ENCODE peak calls at places on chromosomes 1 and 21, in four cellular contexts. T is A549, B is tibial nerve, Z is breast epithelium. R is an unnamed sample. For H3K4me1, the result is how much of the 10 kb centered on the place peaks cover.

GRCh38 chr1:234734412-234734835 is 124.4 kb upstream of the IRF2BP2 start:
- DNase-seq in T (no peak), B (no peak), Z (no peak), R (no peak)

GRCh38 chr1:145701306-145701862 is 5.8 kb downstream of the PDZK1 start:
- DNase-seq in B (no peak), T (no peak), Z (no peak), R (no peak)

GRCh38 chr1:32539584-32540571 is 651 bp downstream of the ZBTB8A start:
- DNase-seq in Z (no peak), B (no peak), T (peak), R (no peak)

GRCh38 chr1:219179293-219179692 is 5.6 kb downstream of the LYPLAL1 start:
- DNase-seq in T (no peak), Z (no peak), B (no peak), R (no peak)

GRCh38 chr21:35780983-35781382 is 279.3 kb downstream of the SETD4 start:
- DNase-seq in T (no peak), B (no peak), Z (no peak), R (no peak)

GRCh38 chr21:44866780-44867179 is 6.7 kb downstream of the PTTG1IP start:
- DNase-seq in Z (no peak), B (no peak), T (no peak), R (no peak)

GRCh38 chr1:113190078-113190477 is 117.1 kb downstream of the LRIG2 start:
- DNase-seq in B (no peak), Z (no peak), T (no peak), R (no peak)

GRCh38 chr1:243525085-243525487 is 269.2 kb downstream of the SDCCAG8 start:
- DNase-seq in Z (no peak), T (peak), B (no peak), R (no peak)

GRCh38 chr1:12549106-12549459 is 68.9 kb downstream of the DHRS3 start:
- DNase-seq in B (peak), T (no peak), Z (no peak), R (no peak)

GRCh38 chr1:29171089-29171488 is 10.6 kb downstream of the SRSF4 start:
- DNase-seq in Z (no peak), B (no peak), T (no peak), R (no peak)

GRCh38 chr1:90721210-90722194 is 4.4 kb upstream of the BARHL2 start:
- DNase-seq in Z (no peak), B (no peak), T (peak), R (no peak)

GRCh38 chr21:42461881-42462877 is 33.8 kb downstream of the RSPH1 start:
- DNase-seq in B (no peak), Z (no peak), T (no peak), R (no peak)

GRCh38 chr1:155082301-155082940 is 3.8 kb downstream of the EFNA3 start:
- DNase-seq in T (no peak), B (no peak), Z (no peak), R (no peak)

GRCh38 chr1:164660415-164661174 is 101.6 kb downstream of the PBX1 start:
- DNase-seq in B (no peak), Z (no peak), T (no peak), R (no peak)

GRCh38 chr21:34569381-34569979 is 45.4 kb downstream of the RCAN1 start:
- DNase-seq in B (no peak), T (no peak), Z (no peak), R (no peak)

GRCh38 chr1:29415156-29415830 is 179.0 kb downstream of the PTPRU start:
- DNase-seq in Z (no peak), T (peak), B (no peak), R (no peak)

GRCh38 chr1:227903614-227904501 is 43.9 kb downstream of the WNT9A start:
- DNase-seq in Z (no peak), T (no peak), B (no peak), R (no peak)

GRCh38 chr21:41752231-41752681 is 14.6 kb downstream of the RIPK4 start:
- DNase-seq in Z (no peak), T (no peak), B (no peak), R (no peak)

GRCh38 chr1:61082336-61083013 is at the start of gene NFIA:
- DNase-seq in Z (no peak), T (peak), B (peak), R (peak)

GRCh38 chr1:100671604-100672003 is 47.9 kb upstream of the VCAM1 start:
- DNase-seq in B (no peak), T (no peak), Z (no peak), R (no peak)

GRCh38 chr1:91993256-91993655 is 36.5 kb upstream of the EPHX4 start:
- DNase-seq in Z (no peak), B (no peak), T (no peak), R (no peak)

GRCh38 chr1:147699686-147700041 is 29.3 kb upstream of the ACP6 start:
- DNase-seq in T (no peak), B (no peak), Z (no peak), R (no peak)

GRCh38 chr1:224380003-224380402 is 23.3 kb downstream of the CNIH4 start:
- DNase-seq in Z (no peak), B (no peak), T (no peak), R (no peak)

GRCh38 chr1:115505157-115505571 is 136.6 kb upstream of the VANGL1 start:
- DNase-seq in B (no peak), T (no peak), Z (no peak), R (no peak)

GRCh38 chr1:72636636-72637035 is 354.3 kb upstream of the NEGR1 start:
- DNase-seq in Z (no peak), T (no peak), B (no peak), R (no peak)

GRCh38 chr1:48693674-48694347 is 82.9 kb downstream of the BEND5 start:
- DNase-seq in T (no peak), Z (peak), B (no peak), R (no peak)

GRCh38 chr1:7455796-7456568 is 315.1 kb upstream of the VAMP3 start:
- DNase-seq in Z (no peak), T (no peak), B (no peak), R (no peak)

GRCh38 chr1:156481527-156481926 is 19.0 kb downstream of the MEF2D start:
- DNase-seq in Z (no peak), T (no peak), B (no peak), R (no peak)

GRCh38 chr1:78447096-78447495 is 43.7 kb upstream of the PTGFR start:
- DNase-seq in Z (no peak), B (no peak), T (no peak), R (no peak)

GRCh38 chr1:210757677-210758076 is 376.3 kb downstream of the KCNH1 start:
- DNase-seq in Z (no peak), B (no peak), T (no peak), R (no peak)

GRCh38 chr1:75503221-75503974 is 107.5 kb downstream of the SLC44A5 start:
- DNase-seq in T (no peak), B (no peak), Z (no peak), R (no peak)

GRCh38 chr1:185720633-185721272 is 13.4 kb upstream of the HMCN1 start:
- DNase-seq in T (no peak), Z (no peak), B (peak), R (no peak)

GRCh38 chr1:19657511-19657910 is 7.2 kb upstream of the HTR6 start:
- DNase-seq in B (no peak), T (no peak), Z (no peak), R (no peak)

GRCh38 chr1:183093821-183094287 is 70.6 kb downstream of the LAMC1 start:
- DNase-seq in T (peak), B (no peak), Z (peak), R (no peak)

GRCh38 chr1:183092350-183092749 is 69.1 kb downstream of the LAMC1 start:
- DNase-seq in T (no peak), Z (no peak), B (no peak), R (no peak)

GRCh38 chr1:183090386-183091006 is 67.3 kb downstream of the LAMC1 start:
- DNase-seq in T (no peak), Z (no peak), B (peak), R (peak)

GRCh38 chr1:183094376-183094775 is 71.2 kb downstream of the LAMC1 start:
- DNase-seq in Z (no peak), B (no peak), T (no peak), R (no peak)

DNA sequence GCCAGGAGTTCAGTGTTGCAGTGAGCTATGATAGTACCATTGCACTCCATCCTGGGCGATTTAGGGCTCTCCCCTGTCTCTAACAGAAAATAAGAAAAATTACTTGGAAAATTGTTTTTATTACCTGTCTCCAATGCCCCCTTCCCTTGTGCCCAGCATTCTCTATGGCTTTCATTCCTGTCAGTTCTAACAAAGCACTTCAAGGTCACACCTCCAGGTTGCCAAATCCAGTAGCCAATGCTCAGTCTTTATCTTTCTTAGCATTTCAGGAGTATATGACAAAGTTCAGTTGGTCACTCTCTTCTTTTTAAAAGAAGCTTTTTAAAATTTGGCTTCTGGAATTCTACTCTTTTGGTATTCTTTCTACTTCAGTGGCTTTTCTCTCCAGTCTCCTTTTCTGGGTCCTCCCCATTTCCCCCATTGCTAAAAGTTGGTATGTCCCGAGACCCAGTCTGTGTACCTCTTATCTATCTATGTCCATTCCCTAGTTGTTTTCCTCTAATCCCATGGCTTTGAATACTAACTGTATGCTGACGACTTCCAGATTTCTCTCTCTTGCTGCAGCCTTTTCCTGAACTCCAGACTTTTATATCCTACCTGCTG is 69.9 kb downstream of the LAMC1 start:
- DNase-seq in B (no peak), T (no peak), Z (no peak), R (no peak)
- H3K4me1 ChIP-seq in B (half or more), T (half or more), Z (under half), R (under half)

GRCh38 chr1:85609976-85610375 is 29.4 kb downstream of the CCN1 start:
- DNase-seq in Z (no peak), B (no peak), T (no peak), R (no peak)
- H3K4me1 ChIP-seq in Z (under half), B (under half), T (half or more), R (under half)

DNA sequence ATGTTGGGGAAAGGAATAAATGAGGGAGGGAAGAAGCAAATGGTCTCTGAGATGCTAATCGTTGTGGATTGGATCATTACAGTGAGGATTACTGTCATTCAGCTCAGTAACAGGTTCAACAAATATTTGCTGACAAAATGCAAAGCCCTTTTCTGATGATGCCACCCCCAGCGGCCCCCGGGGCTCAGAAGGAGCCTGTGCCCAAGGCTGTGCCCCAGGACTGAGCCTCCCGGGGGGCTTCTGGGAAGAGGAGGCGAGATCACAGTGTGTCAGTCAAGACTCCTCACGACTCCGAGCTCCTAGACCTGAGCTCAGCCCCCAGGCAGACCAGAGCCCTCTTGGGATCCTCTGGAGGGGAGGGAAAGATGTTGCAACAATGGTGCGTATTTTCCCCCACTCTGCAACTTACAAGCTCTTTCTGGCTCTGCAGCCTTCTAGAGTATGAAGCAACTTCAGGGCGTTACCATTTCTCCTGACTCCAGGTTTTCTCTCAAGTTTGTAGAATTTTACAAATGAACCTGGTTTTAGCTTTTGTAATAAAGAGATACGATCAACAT is 20.8 kb downstream of the EPHA8 start:
- DNase-seq in B (peak), Z (no peak), T (no peak), R (no peak)
- H3K4me1 ChIP-seq in B (under half), Z (under half), T (under half), R (under half)

DNA sequence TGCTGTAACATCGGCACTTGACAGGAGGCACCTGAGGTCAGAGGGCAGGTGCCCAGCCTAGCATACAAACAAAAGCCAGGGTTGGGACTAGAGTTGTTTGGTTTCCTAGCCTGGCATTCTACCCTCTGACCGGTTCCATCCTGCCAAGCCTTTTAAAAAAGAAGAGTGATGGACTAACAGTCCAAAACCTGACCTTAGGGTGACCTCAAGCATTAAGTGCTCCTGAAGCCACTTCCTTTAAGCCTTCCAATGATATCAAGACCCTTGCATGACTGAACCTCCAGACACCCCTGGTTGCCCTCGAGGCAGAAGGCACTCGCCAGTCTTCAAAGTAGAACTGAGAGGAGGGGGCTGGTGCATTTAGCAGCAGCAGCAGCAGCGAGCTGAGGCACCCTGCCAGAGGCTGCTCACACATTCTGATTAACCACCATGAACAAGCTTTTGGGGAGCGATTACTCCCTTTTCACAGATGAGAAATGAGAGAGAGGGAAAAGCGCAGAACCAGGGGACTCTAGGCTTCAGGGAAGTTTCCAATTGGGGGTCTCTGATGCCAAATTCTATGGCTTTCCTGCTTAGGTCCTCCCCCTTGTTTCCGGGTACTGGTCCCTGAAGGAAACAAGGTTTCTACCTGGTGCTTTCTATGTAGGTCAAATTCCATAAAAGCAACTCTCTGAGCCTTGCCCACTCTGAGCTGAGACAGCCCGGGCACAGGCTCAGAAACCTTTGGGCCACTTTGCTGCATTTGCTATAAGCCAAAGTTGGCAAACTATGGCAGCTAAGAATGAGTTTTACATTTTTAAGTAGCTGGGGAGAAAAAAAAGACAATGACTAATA is 9.1 kb downstream of the SLC2A1 start:
- DNase-seq in T (no peak), B (no peak), Z (no peak), R (no peak)
- H3K4me1 ChIP-seq in T (half or more), B (under half), Z (under half), R (under half)

DNA sequence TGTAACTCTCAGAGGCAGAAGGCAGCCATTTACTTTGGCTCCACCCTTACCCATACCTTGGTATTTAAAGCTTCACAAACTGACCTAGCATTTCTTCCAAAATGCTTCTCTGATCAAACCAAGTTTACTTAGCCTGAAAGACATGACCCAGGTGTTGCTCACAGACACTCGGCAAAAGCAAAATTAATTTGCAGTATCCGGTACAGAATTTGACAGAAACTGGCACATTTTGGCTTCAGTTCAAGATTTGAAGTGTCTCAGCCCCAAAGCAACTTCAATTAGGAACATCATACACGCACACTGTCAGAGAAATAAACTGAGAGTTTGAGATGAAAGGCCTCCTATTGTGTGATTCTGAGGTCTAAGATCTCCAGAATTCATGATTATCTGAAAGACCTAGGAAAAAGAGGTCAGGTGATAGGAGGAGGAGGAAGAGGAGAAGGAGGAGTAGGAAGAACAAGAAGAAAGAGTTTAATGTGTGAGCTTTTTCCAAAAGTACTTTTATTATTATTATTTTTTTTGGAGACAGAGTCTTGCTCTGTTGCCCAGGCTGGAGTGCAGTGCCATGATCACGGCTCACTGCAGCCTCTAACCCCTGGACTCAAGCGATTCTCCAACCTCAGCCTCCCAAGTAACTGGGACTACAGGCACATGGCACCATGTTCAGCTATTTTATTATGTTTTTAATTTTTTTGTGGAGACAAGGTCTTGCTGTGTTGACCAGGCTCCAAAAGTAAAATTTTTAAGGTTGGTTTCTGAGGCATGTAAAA is 143.6 kb downstream of the SLC45A1 start:
- DNase-seq in Z (no peak), B (no peak), T (no peak), R (no peak)
- H3K4me1 ChIP-seq in Z (under half), B (half or more), T (under half), R (under half)

R was measured in lung.